ENCODE peak calls at places on chromosomes 6 and 20, in ten cellular contexts. C, D, T, U, K, G, O, F, W and Y are unnamed samples.

GRCh38 chr6:70706491-70707123 is 38.9 kb downstream of the SMAP1 start:
- DNase-seq in C (no peak), D (no peak), T (no peak), U (peak; percentile 73), K (peak; percentile 61), G (peak; percentile 78), O (no peak), F (no peak), W (peak; percentile 52), Y (no peak)

GRCh38 chr6:158751842-158752424 is 67.2 kb downstream of the EZR start:
- DNase-seq in C (no peak), D (no peak), T (no peak), U (no peak), K (no peak), G (no peak), O (no peak), F (no peak), W (no peak), Y (no peak)

GRCh38 chr6:108656834-108657233 is 96.1 kb downstream of the FOXO3 start:
- DNase-seq in C (no peak), D (no peak), T (no peak), U (no peak), K (no peak), G (no peak), O (no peak), F (no peak), W (no peak), Y (no peak)

GRCh38 chr20:49989234-49990065 is 6.7 kb downstream of the SNAI1 start:
- DNase-seq in C (no peak), D (no peak), T (no peak), U (no peak), K (no peak), G (no peak), O (no peak), F (no peak), W (no peak), Y (no peak)

GRCh38 chr6:114713690-114714089 is 370.9 kb upstream of the HS3ST5 start:
- DNase-seq in C (no peak), D (no peak), T (no peak), U (no peak), K (no peak), G (no peak), O (no peak), F (no peak), W (no peak), Y (no peak)

GRCh38 chr20:48075591-48076174 is 290.4 kb upstream of the SULF2 start:
- DNase-seq in C (no peak), D (no peak), T (no peak), U (no peak), K (peak; percentile 58), G (no peak), O (no peak), F (no peak), W (no peak), Y (no peak)

GRCh38 chr20:41330343-41330720 is 10.3 kb upstream of the LPIN3 start:
- DNase-seq in C (no peak), D (no peak), T (no peak), U (no peak), K (no peak), G (no peak), O (no peak), F (no peak), W (no peak), Y (no peak)

GRCh38 chr20:34560141-34560523 is 1.6 kb downstream of the MAP1LC3A start:
- DNase-seq in C (peak; percentile 61), D (no peak), T (no peak), U (no peak), K (no peak), G (no peak), O (no peak), F (peak; percentile 69), W (no peak), Y (no peak)

GRCh38 chr6:39496951-39497350 is 174.4 kb upstream of the KCNK16 start:
- DNase-seq in C (no peak), D (no peak), T (no peak), U (no peak), K (peak; percentile 74), G (no peak), O (no peak), F (no peak), W (no peak), Y (no peak)

GRCh38 chr20:47686545-47686944 is 98.7 kb downstream of the SULF2 start:
- DNase-seq in C (no peak), D (no peak), T (no peak), U (no peak), K (no peak), G (no peak), O (no peak), F (no peak), W (no peak), Y (no peak)

GRCh38 chr6:68880050-68880449 is 245.0 kb downstream of the ADGRB3 start:
- DNase-seq in C (no peak), D (no peak), T (no peak), U (no peak), K (no peak), G (no peak), O (no peak), F (no peak), W (no peak), Y (no peak)

GRCh38 chr6:5486214-5486613 is 224.9 kb downstream of the FARS2 start:
- DNase-seq in C (no peak), D (no peak), T (no peak), U (no peak), K (no peak), G (no peak), O (no peak), F (no peak), W (no peak), Y (no peak)

GRCh38 chr6:148177589-148178233 is 164.9 kb upstream of the SASH1 start:
- DNase-seq in C (peak; percentile 23), D (no peak), T (peak; percentile 35), U (no peak), K (peak; percentile 72), G (peak; percentile 9), O (peak; percentile 66), F (peak; percentile 69), W (peak; percentile 30), Y (no peak)

GRCh38 chr6:63899550-63899949 is 263.9 kb downstream of the PHF3 start:
- DNase-seq in C (no peak), D (no peak), T (no peak), U (no peak), K (peak; percentile 86), G (no peak), O (no peak), F (no peak), W (no peak), Y (no peak)

GRCh38 chr6:43785220-43785752 is 15.3 kb downstream of the VEGFA start:
- DNase-seq in C (no peak), D (no peak), T (no peak), U (no peak), K (no peak), G (no peak), O (no peak), F (no peak), W (no peak), Y (no peak)